ENCODE peak calls at places on chromosomes 12 and 14, in six cellular contexts. S, H, L, V, R and F are unnamed samples. For H3K4me1 and H3K36me3, the result is how much of the 10 kb centered on the place peaks cover.

GRCh38 chr14:74988993-74989392 is 13.7 kb upstream of the EIF2B2 start:
- DNase-seq in R (no peak), V (no peak), L (no peak), S (no peak), H (no peak), F (no peak)

GRCh38 chr14:38964630-38965029 is 138.4 kb downstream of the SEC23A start:
- DNase-seq in V (no peak), L (no peak), H (no peak), S (no peak), R (no peak), F (no peak)

GRCh38 chr12:4825139-4825858 is 84.4 kb upstream of the KCNA1 start:
- DNase-seq in S (no peak), V (no peak), H (no peak), R (no peak), L (no peak), F (no peak)

GRCh38 chr14:100726467-100726811 is 253 bp upstream of the DLK1 start:
- DNase-seq in R (no peak), L (no peak), H (no peak), V (no peak), S (no peak), F (no peak)

GRCh38 chr12:4379410-4379809 is at the start of gene FGF23:
- DNase-seq in R (no peak), V (no peak), H (no peak), L (no peak), S (no peak), F (no peak)

GRCh38 chr12:97595936-97596335 is 133.3 kb downstream of the RMST start:
- DNase-seq in S (no peak), H (no peak), R (no peak), L (no peak), V (no peak), F (no peak)

GRCh38 chr14:36504805-36505192 is 15.2 kb downstream of the NKX2-1 start:
- DNase-seq in R (no peak), V (no peak), L (no peak), S (no peak), H (no peak), F (no peak)

GRCh38 chr12:98743362-98743953 is 98.4 kb downstream of the APAF1 start:
- DNase-seq in R (no peak), V (no peak), H (no peak), S (no peak), L (peak), F (no peak)

GRCh38 chr14:102772781-102773570 is 4.3 kb upstream of the TRAF3 start:
- DNase-seq in V (no peak), S (no peak), H (no peak), R (no peak), L (no peak), F (no peak)

DNA sequence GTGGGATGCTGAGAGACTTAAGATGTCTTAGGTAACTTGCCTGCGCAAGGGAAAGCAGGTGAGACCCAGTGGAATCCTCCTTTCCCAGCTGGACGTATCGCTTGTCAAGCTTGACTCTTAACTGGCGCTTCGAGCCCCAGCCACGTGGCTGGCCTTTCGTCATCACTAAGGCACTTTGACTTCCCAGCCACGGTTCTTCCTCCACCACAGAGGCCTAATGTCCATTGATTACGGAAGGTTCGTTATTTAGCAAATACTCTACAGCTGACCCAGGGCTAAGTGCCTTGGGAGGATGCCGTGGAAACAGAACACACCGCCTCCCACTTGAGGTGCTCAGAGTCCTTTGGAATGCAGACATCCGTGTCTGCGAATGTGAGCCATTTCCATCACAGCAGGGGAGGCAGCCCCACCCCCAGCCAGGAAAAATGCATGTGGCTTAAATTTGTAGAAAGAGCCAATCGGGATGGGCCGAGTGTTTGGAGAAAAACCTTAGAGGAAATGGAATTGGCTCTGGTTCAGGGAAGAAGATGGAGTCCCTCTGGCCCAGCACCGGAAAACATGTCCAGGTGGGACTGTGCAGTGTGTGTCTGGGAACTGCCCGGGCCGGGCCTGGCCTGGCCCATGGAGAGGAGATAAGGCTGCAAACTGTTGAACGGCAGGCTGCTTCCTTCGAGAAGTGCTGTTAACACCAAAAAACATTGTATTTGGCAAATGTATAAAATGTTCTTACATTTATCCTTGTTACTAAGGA is 115.7 kb downstream of the PLXNC1 start:
- DNase-seq in V (peak), R (no peak), S (peak), L (no peak), H (no peak), F (no peak)
- H3K4me1 ChIP-seq in V (half or more), R (under half), S (under half), L (under half), H (under half), F (under half)

DNA sequence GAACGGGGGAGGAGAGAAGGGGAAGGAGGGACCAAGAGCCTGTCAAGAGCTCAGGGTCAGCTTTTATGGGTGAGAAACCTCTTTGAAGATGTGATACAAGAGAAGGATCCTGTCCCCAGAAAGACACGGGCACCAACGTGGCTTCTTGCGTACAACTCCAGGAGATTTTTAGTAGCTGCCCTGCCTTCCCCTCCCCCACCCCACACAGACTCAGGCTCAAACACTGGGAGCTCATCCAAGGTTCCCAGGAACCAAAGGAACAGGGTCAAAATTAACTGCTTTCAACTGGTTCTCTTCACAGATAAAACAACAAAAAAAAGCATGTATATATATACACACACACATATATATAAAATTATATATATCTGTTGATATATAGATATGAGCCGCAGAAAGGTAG is 34.6 kb downstream of the APPL2 start:
- DNase-seq in H (peak), S (no peak), L (no peak), R (peak), V (no peak), F (no peak)
- H3K36me3 ChIP-seq in H (under half), S (half or more), L (under half), R (under half), V (under half), F (half or more)

DNA sequence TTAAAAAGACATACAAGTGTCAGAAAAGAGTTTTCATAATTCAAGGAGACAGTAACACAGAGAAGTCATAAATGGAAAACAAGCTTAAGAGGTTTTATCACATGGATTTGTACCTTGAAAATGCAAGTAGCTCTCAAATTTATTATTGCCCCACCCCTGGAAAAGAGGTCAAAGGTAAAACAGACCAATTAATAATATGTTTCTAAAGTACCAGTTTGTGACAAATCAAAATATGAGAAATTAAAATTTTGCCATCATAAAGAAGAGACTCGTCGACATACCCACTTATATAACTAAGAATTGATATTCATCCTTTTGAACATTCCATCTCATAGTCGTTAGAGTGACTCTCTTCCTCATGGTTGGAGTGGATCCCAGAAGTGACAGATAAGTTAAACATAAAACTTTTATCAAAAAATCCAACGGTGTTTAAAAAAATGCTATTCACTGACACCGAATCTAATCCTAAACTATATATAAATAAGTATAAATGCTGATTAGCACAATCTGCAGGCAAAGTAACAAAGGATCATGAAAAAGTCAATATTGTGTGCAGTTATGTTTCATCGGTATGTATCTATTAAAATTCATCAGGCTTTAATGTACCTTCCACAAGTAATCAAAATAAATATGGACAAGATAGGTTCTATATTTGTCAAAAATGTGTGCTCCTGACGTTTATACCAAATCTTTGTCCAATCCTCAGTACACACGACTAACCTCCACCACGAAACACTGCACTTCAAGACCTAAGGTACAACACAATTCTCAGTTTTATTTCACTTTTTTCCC is 2.3 kb downstream of the CORO1C start:
- DNase-seq in H (no peak), V (no peak), L (no peak), R (no peak), S (no peak), F (no peak)
- H3K27ac ChIP-seq in H (no peak), V (peak), L (no peak), R (no peak), S (peak), F (peak)

DNA sequence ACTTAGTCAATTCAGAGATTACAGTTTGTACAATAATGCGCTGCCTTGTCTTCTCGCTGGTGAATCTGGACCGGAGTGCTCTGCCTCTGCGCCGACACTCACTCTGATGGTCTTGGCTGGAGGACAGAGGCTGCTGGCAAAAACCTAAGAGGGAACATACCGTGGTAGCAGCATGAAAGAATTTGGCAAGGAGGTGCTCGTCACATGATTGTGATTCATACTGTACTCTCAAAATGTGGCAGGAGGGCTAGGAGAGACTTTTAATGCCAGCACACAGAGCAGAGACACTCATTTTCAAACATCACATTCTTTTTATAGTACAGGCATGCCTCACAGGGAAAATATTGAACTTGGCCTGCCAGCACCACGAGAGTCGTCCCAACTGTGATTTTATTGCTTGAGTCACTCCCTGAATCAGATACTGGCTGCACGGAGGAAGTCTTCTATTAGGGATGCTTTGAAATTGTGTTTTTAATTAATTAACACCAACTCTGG is 67.8 kb downstream of the HMGA2 start:
- DNase-seq in S (peak), V (peak), H (peak), L (peak), R (peak), F (peak)
- H3K4me1 ChIP-seq in S (under half), V (under half), H (under half), L (half or more), R (under half), F (under half)

GRCh38 chr14:53113992-53114391 is 39.1 kb downstream of the DDHD1 start:
- DNase-seq in R (no peak), L (no peak), S (no peak), V (no peak), H (no peak), F (no peak)
- H3K36me3 ChIP-seq in R (under half), L (under half), S (under half), V (under half), H (under half), F (under half)

GRCh38 chr14:80692903-80693302 is 248.6 kb downstream of the CEP128 start:
- DNase-seq in H (no peak), R (no peak), V (no peak), L (no peak), S (no peak), F (no peak)

GRCh38 chr14:80700601-80701000 is 240.9 kb downstream of the CEP128 start:
- DNase-seq in S (no peak), V (no peak), R (no peak), H (no peak), L (no peak), F (no peak)

GRCh38 chr14:80698974-80699373 is 242.6 kb downstream of the CEP128 start:
- DNase-seq in H (no peak), R (no peak), L (no peak), S (no peak), V (no peak), F (no peak)

GRCh38 chr14:80699861-80700260 is 241.7 kb downstream of the CEP128 start:
- DNase-seq in V (no peak), R (no peak), S (no peak), H (no peak), L (no peak), F (no peak)

DNA sequence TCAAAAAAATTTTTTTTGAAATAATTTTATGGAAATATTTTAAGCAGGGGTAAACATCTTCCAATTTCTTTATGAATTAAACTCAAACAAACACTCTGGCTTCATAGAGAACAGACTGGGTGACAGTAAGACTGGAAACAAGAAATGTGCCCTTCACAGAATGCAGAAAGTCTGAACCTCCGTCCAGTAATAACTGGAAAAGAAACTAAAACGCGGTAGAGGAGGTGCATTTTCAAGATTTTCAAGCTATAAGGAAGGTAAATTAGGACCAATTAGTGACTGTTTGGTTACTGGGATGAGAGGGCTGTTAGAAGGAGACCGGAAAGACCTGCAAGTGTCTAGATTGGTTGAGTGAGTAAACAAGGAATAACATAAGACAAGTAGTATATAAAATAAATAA is 245.7 kb downstream of the CEP128 start:
- DNase-seq in H (no peak), V (no peak), L (no peak), R (no peak), S (no peak), F (no peak)
- H3K27ac ChIP-seq in H (no peak), V (no peak), L (no peak), R (no peak), S (no peak), F (no peak)

GRCh38 chr12:121575952-121576615 is 4.7 kb downstream of the KDM2B start:
- DNase-seq in L (no peak), R (no peak), H (no peak), S (no peak), V (no peak), F (no peak)

GRCh38 chr12:121575051-121575450 is 5.8 kb downstream of the KDM2B start:
- DNase-seq in S (no peak), L (no peak), R (no peak), V (no peak), H (no peak), F (no peak)

GRCh38 chr12:121577443-121578180 is 3.2 kb downstream of the KDM2B start:
- DNase-seq in V (no peak), S (no peak), H (peak), R (no peak), L (no peak), F (no peak)

GRCh38 chr12:121578230-121579189 is 2.3 kb downstream of the KDM2B start:
- DNase-seq in L (no peak), V (no peak), H (peak), S (no peak), R (no peak), F (no peak)

GRCh38 chr12:121576851-121577391 is 3.9 kb downstream of the KDM2B start:
- DNase-seq in S (no peak), H (no peak), L (no peak), V (no peak), R (no peak), F (no peak)
- H3K4me1 ChIP-seq in S (under half), H (under half), L (under half), V (under half), R (under half), F (under half)

DNA sequence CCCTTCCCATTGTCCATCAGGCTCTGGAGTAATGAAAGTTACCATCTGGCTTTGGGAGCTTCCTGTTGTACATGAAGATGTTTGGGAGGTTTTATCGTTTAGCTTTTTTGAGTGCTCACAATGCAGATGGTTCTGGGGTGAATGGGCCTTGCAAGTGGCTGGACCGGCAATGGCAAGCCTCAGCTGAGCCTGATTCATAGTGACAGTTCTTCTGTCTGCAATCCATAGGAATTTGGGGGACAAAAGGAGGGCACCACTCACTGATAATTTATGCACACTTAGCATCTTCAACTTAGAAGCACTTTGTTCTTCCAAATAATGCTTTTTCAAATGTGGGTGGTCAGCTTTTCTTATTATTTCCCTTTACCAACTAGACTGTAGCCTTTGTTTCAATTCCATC is 125.7 kb downstream of the GPR135 start:
- DNase-seq in V (no peak), S (no peak), R (no peak), L (no peak), H (no peak), F (no peak)
- H3K36me3 ChIP-seq in V (under half), S (under half), R (under half), L (under half), H (under half), F (under half)